ENCODE peak calls at places on chromosome 11, in five cellular contexts. F, E, Q, Z and A are unnamed samples.

GRCh38 chr11:73530109-73530508 is 67.8 kb downstream of the FAM168A start:
- DNase-seq in E (no peak), F (no peak), Z (no peak), Q (peak), A (no peak)

GRCh38 chr11:608751-609354 is 6.9 kb downstream of the IRF7 start:
- DNase-seq in Z (no peak), F (no peak), E (no peak), Q (no peak), A (no peak)

GRCh38 chr11:119873761-119874421 is 144.9 kb upstream of the NECTIN1 start:
- DNase-seq in Z (no peak), F (no peak), E (no peak), Q (no peak), A (no peak)

GRCh38 chr11:64429970-64430369 is 71.0 kb downstream of the RPS6KA4 start:
- DNase-seq in F (no peak), Q (no peak), Z (no peak), E (no peak), A (no peak)

GRCh38 chr11:62508336-62509058 is 38.1 kb downstream of the AHNAK start:
- DNase-seq in Z (peak), Q (peak), F (peak), E (peak), A (no peak)

GRCh38 chr11:114291847-114292680 is 4.1 kb upstream of the NNMT start:
- DNase-seq in Z (no peak), F (no peak), Q (no peak), E (no peak), A (no peak)

GRCh38 chr11:15970506-15971214 is 385.7 kb downstream of the SOX6 start:
- DNase-seq in F (no peak), Q (no peak), Z (no peak), E (no peak), A (no peak)

GRCh38 chr11:131932584-131933360 is 562.4 kb downstream of the NTM start:
- DNase-seq in F (no peak), Q (no peak), E (no peak), Z (no peak), A (no peak)

GRCh38 chr11:67507891-67508485 is at the start of gene CDK2AP2:
- DNase-seq in E (peak), Z (peak), Q (peak), F (peak), A (peak)
- TF ChIP-seq POLR2A in E (peak), Z (peak), Q (peak), F (peak), A (peak)

GRCh38 chr11:67441731-67442401 is 1.4 kb downstream of the CORO1B start:
- DNase-seq in F (no peak), Q (no peak), E (no peak), Z (no peak), A (no peak)
- TF ChIP-seq POLR2A in F (no peak), Q (no peak), E (no peak), Z (no peak), A (no peak)

DNA sequence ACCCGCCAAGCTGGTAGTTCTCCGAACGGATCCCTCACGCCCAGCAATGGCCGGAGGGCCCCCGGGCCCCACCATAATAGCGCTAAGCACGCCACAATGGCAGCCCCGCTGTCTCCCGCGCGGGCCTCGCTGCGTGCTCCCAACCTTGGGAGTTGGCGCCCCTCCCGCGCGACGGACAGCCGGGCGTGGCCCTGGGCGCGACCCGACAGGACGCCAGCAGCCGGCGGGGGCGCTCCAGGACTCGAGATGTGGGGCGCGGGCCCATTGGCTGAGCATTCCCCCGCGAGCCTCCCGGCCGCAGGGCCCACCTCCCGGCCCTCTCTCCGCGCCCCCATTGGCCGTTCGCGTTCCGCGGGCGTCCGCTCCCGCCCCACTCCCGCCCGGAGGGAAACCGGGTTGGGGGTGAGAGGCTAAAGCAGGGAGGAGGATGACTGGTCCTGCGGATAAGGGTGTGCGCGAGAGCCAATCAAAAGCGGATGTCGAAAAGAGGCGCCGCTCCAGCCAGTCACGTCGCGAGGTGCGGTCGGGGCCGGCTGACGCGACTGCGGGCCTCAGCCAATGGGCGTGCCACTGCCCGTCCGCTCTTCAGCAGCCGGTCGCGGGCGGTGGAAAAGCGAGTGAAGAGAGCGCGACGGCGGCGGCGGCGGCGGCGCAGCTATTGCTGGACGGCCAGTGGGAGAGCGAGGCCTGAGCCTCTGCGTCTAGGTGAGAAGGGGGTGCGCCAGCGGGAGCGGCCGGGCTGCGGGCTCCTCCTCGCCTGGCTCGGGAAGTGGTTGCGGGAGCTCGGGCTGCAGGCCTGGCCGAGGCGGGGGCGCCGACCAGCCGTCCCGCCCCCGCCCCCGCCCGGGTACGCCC is at the start of gene FAR1:
- DNase-seq in F (peak), E (peak), Z (peak), Q (peak), A (peak)
- TF ChIP-seq POLR2A in F (peak), E (peak), Z (no peak), Q (no peak), A (peak)

GRCh38 chr11:1889527-1889930 is 2.2 kb downstream of the PRR33 start:
- DNase-seq in Z (no peak), Q (no peak), F (no peak), E (no peak), A (no peak)
- TF ChIP-seq POLR2A in Z (no peak), Q (no peak), F (no peak), E (no peak), A (no peak)

GRCh38 chr11:57429946-57430345 is 3.0 kb upstream of the SLC43A3 start:
- DNase-seq in F (no peak), Z (no peak), Q (no peak), E (no peak), A (no peak)
- TF ChIP-seq POLR2A in F (no peak), Z (no peak), Q (no peak), E (no peak), A (no peak)

DNA sequence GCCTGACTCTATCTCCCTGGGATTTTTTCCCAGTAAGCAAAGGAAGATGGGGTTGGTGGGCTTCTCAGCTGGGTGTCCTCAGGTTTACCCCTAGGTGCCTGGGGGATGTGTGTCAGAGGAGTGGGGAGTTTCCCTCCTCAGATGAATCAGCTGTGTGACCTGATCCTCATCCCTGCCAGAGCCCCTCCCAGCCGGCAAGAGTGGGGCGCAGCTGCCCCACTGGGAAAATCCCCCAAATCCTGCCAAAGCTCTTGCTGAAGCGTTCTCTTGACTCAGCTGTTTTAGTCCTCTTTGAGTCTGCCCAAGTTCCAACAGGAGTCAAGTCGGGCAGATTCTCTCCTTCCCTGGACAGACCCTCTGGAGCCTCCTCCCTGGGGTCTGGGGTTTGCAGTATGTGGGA is 6.0 kb downstream of the C11orf68 start:
- DNase-seq in F (no peak), Z (no peak), E (no peak), Q (no peak), A (no peak)
- TF ChIP-seq POLR2A in F (no peak), Z (no peak), E (no peak), Q (no peak), A (no peak)

GRCh38 chr11:111370270-111370901 is 8.7 kb downstream of the POU2AF1 start:
- DNase-seq in Q (no peak), F (no peak), Z (no peak), E (no peak), A (no peak)

GRCh38 chr11:111365722-111366559 is 13.1 kb downstream of the POU2AF1 start:
- DNase-seq in Z (no peak), F (no peak), Q (no peak), E (no peak), A (no peak)

GRCh38 chr11:111368285-111368560 is 10.9 kb downstream of the POU2AF1 start:
- DNase-seq in Q (no peak), E (no peak), F (no peak), Z (no peak), A (no peak)

GRCh38 chr11:111366560-111367410 is 12.3 kb downstream of the POU2AF1 start:
- DNase-seq in Q (no peak), F (no peak), Z (no peak), E (no peak), A (no peak)

GRCh38 chr11:111367411-111368284 is 11.4 kb downstream of the POU2AF1 start:
- DNase-seq in E (no peak), Z (no peak), Q (no peak), F (no peak), A (no peak)
- TF ChIP-seq POLR2A in E (no peak), Z (no peak), Q (no peak), F (no peak), A (no peak)

GRCh38 chr11:70743941-70744351 is 345.6 kb downstream of the CTTN start:
- DNase-seq in F (no peak), Q (no peak), E (no peak), Z (no peak), A (no peak)
- TF ChIP-seq POLR2A in F (no peak), Q (no peak), E (no peak), Z (no peak), A (no peak)